ENCODE peak calls at places on chromosomes 16 and 17, in four cellular contexts. R is iPS DF 6.9, V is AG04450, L is right lobe of liver. J is an unnamed sample.

GRCh38 chr16:51815527-51815926 is 664.5 kb upstream of the SALL1 start:
- DNase-seq in R (no peak), V (no peak), L (no peak), J (no peak)

GRCh38 chr16:20918486-20919239 is 18.1 kb downstream of the LYRM1 start:
- DNase-seq in L (peak), V (no peak), R (no peak), J (no peak)

GRCh38 chr17:69945698-69946185 is 129.3 kb upstream of the KCNJ16 start:
- DNase-seq in R (no peak), V (no peak), L (no peak), J (no peak)

GRCh38 chr17:62761884-62762283 is 46.2 kb downstream of the MARCHF10 start:
- DNase-seq in R (peak), V (no peak), L (no peak), J (no peak)

GRCh38 chr16:4888428-4889135 is 41.3 kb downstream of the UBN1 start:
- DNase-seq in V (no peak), L (no peak), R (no peak), J (no peak)

GRCh38 chr16:88923926-88924833 is 52.8 kb downstream of the CBFA2T3 start:
- DNase-seq in V (no peak), L (no peak), R (no peak), J (no peak)

GRCh38 chr16:22855231-22855630 is 41.3 kb downstream of the HS3ST2 start:
- DNase-seq in L (no peak), R (no peak), V (no peak), J (no peak)

GRCh38 chr16:84292032-84292431 is 2.6 kb upstream of the WFDC1 start:
- DNase-seq in R (no peak), V (no peak), L (no peak), J (no peak)

GRCh38 chr16:964696-965395 is 5.9 kb downstream of the LMF1 start:
- DNase-seq in R (no peak), L (no peak), V (no peak), J (no peak)

GRCh38 chr16:49543315-49543946 is 169.8 kb downstream of the C16orf78 start:
- DNase-seq in R (no peak), V (no peak), L (no peak), J (no peak)

GRCh38 chr16:86122681-86123342 is 223.8 kb downstream of the IRF8 start:
- DNase-seq in R (no peak), L (no peak), V (no peak), J (no peak)

GRCh38 chr17:10135539-10136257 is 62.7 kb downstream of the GAS7 start:
- DNase-seq in R (no peak), L (no peak), V (no peak), J (no peak)

GRCh38 chr16:69373019-69373418 is 12.8 kb downstream of the TERF2 start:
- DNase-seq in L (no peak), R (no peak), V (no peak), J (no peak)

GRCh38 chr16:25258856-25259179 is 1.2 kb upstream of the ZKSCAN2 start:
- DNase-seq in V (no peak), L (no peak), R (no peak), J (no peak)

GRCh38 chr16:4056161-4057105 is 59.8 kb downstream of the ADCY9 start:
- DNase-seq in L (no peak), V (no peak), R (no peak), J (no peak)

GRCh38 chr17:322006-322780 is 30.4 kb downstream of the RPH3AL start:
- DNase-seq in R (no peak), V (no peak), L (peak), J (no peak)

GRCh38 chr16:22664132-22664531 is 149.8 kb upstream of the HS3ST2 start:
- DNase-seq in R (no peak), L (no peak), V (no peak), J (no peak)

GRCh38 chr16:3256876-3257465 is 538 bp upstream of the MEFV start:
- DNase-seq in L (no peak), V (no peak), R (no peak), J (no peak)

GRCh38 chr17:78724544-78724943 is 57.5 kb downstream of the CYTH1 start:
- DNase-seq in V (no peak), L (peak), R (no peak), J (no peak)

GRCh38 chr17:4950757-4951204 is at the start of gene ENO3:
- DNase-seq in R (no peak), L (peak), V (no peak), J (no peak)

GRCh38 chr17:2898255-2898926 is 102.2 kb downstream of the RAP1GAP2 start:
- DNase-seq in R (no peak), L (no peak), V (no peak), J (no peak)

GRCh38 chr16:51408357-51408756 is 257.3 kb upstream of the SALL1 start:
- DNase-seq in V (no peak), L (no peak), R (no peak), J (no peak)

GRCh38 chr17:2949469-2950044 is 113.8 kb downstream of the OR1D5 start:
- DNase-seq in L (no peak), R (no peak), V (no peak), J (no peak)

GRCh38 chr17:53630115-53630514 is 192.6 kb upstream of the KIF2B start:
- DNase-seq in L (no peak), V (no peak), R (no peak), J (no peak)

GRCh38 chr16:31456988-31457360 is 2.3 kb upstream of the ARMC5 start:
- DNase-seq in R (no peak), V (no peak), L (no peak), J (no peak)
- H3K4me3 ChIP-seq in R (no peak), V (peak), L (no peak), J (peak)

GRCh38 chr17:15351925-15352324 is 10.5 kb upstream of the TEKT3 start:
- DNase-seq in L (no peak), R (no peak), V (peak), J (no peak)
- H3K27ac ChIP-seq in L (no peak), R (no peak), V (no peak), J (no peak)

DNA sequence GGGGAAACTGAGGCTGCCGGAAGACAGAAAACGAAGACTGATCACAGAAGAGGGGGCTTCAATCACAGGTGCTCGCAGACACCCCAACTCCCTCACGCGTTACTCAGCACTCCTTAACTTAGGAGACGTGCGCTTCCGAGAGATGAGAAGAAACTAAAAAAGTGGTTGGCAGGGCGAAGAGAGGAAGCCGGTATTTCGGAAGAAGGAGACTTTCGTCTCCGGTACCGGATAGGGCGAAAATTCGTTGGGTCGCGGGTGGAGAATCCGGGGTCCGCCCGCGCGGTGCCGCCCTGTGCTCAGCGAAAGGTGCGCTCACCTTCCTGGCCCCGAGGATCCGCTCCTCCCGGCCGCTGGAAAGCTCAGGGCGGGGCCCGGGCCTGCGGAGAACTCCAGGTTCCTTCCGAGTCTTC is 917 bp upstream of the TBX2 start:
- DNase-seq in L (no peak), R (no peak), V (no peak), J (no peak)
- H3K4me3 ChIP-seq in L (peak), R (peak), V (peak), J (peak)

GRCh38 chr17:44212507-44213402 is 6.7 kb downstream of the UBTF start:
- DNase-seq in L (no peak), V (no peak), R (no peak), J (no peak)
- H3K27ac ChIP-seq in L (no peak), V (no peak), R (no peak), J (no peak)

GRCh38 chr17:38466346-38467315 is 38.4 kb downstream of the ARHGAP23 start:
- DNase-seq in R (no peak), L (no peak), V (no peak), J (no peak)
- H3K4me3 ChIP-seq in R (no peak), L (no peak), V (no peak), J (no peak)

DNA sequence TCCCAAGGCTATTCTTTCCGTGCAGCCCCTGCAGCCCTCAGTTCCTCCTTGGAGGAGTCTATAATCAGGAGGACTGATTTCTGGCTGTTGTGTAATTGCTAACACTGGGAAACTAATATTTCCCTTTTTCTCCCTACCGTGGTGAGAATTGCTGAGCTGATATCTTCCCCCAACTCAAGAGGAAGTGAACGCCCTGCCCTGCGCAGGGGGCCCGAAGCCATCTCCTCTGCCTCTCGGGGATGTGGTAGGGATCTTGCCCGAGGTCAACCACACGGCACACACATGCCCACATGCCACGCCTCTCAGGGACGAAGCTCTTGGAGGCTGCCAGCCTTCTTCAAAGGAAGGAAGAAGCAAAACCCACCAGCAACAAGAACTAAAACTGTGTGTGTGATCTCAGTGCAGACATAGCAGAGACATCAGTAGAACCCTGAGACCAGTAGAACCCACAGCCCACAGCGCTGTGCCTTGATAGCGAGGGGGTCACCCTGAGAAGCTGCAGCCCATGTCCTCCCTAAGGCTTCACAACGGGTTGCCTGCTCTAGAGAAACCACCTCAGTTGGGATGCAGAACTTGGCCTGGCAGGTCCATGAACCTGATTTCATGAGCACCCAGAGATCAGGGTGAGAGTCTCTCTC is 8.9 kb upstream of the ULK2 start:
- DNase-seq in V (no peak), R (no peak), L (peak), J (no peak)
- H3K27ac ChIP-seq in V (no peak), R (no peak), L (no peak), J (no peak)

GRCh38 chr17:74530751-74531150 is 524 bp downstream of the CD300LB start:
- DNase-seq in R (no peak), V (no peak), L (no peak), J (no peak)
- H3K4me3 ChIP-seq in R (no peak), V (no peak), L (no peak), J (no peak)

J was measured in SK-N-MC.